ENCODE peak calls at places on chromosomes 1 and 21, in five cellular contexts. W is tibial nerve, L is HL-60, Q is Calu3, B is B cell. H is an unnamed sample.

GRCh38 chr1:31396633-31397351 is 16.2 kb upstream of the SERINC2 start:
- DNase-seq in L (peak), Q (peak), W (no peak), B (no peak), H (no peak)

GRCh38 chr1:7218210-7218832 is 433.1 kb downstream of the CAMTA1 start:
- DNase-seq in W (no peak), Q (peak), L (no peak), B (no peak), H (peak)

GRCh38 chr1:36481091-36481490 is 1.6 kb downstream of the CSF3R start:
- DNase-seq in Q (no peak), L (no peak), W (no peak), B (no peak), H (no peak)

GRCh38 chr1:239675735-239676134 is 289.4 kb downstream of the CHRM3 start:
- DNase-seq in Q (no peak), L (no peak), W (no peak), B (no peak), H (no peak)

GRCh38 chr1:58248067-58248466 is 298.5 kb downstream of the OMA1 start:
- DNase-seq in Q (no peak), B (no peak), W (no peak), L (no peak), H (no peak)

GRCh38 chr1:7104053-7104738 is 318.9 kb downstream of the CAMTA1 start:
- DNase-seq in W (no peak), B (no peak), Q (no peak), L (no peak), H (no peak)

GRCh38 chr1:44212355-44213221 is 683 bp upstream of the DMAP1 start:
- DNase-seq in W (no peak), L (no peak), B (no peak), Q (no peak), H (peak)

GRCh38 chr1:229716064-229716463 is 90.0 kb downstream of the URB2 start:
- DNase-seq in B (no peak), Q (no peak), W (no peak), L (no peak), H (no peak)

GRCh38 chr1:160117300-160117699 is 1.7 kb downstream of the ATP1A2 start:
- DNase-seq in L (no peak), Q (no peak), W (no peak), B (no peak), H (no peak)

GRCh38 chr21:44489962-44490361 is 34.7 kb downstream of the LRRC3 start:
- DNase-seq in B (no peak), W (no peak), Q (no peak), L (no peak), H (no peak)
- TF ChIP-seq CTCF in B (no peak), W (no peak), Q (no peak), L (no peak), H (peak)

DNA sequence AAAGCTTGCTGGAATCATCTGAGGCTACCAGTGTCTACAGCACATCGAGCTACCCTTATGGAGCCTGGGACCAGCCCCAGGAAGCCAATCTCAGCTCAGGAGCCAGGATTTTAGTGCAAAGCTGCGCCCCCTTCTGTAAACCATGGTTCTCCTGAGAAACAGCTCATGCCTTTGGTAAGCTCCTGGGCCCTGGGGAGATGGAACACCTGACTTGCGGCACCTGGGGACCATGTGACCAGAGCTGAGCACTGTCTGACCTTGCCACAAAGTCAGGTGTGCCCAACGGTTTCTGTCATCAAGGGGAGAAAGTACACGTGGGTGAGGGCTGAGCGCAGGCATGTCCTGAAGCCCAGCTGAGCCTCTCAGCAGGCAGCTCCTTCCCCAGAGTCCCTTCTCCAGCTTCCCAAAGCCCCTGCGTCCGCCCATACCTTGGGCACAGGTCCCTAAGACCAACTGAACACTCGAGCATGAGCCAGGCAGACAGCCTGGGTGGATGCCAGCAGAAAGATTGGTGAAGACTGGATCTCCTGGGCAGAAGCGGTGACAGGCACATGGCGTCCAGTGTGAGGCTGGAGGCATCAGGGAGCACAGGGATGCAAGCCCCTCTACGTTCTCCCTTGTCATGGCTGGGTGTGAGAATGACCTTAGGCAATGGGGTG is 57.9 kb upstream of the TENT5B start:
- DNase-seq in L (no peak), B (no peak), Q (no peak), W (no peak), H (no peak)
- TF ChIP-seq CTCF in L (no peak), B (no peak), Q (no peak), W (no peak), H (no peak)

DNA sequence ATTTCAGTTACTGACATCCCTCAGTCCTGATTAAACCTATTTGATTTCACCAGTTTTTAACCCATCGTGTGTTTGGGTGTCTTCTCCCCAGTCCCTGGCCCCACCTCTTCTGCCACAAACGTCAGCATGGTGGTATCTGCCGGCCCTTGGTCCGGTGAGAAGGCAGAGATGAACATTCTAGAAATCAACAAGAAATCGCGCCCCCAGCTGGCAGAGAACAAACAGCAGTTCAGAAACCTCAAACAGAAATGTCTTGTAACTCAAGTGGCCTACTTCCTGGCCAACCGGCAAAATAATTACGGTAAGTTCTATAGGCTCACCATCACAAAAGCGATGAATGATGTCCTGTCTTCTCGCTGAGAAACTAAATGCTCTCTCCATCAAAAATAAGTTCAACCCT is 28.7 kb downstream of the NBPF3 start:
- DNase-seq in Q (no peak), W (no peak), B (no peak), L (no peak), H (peak)
- TF ChIP-seq CTCF in Q (no peak), W (no peak), B (peak), L (no peak), H (peak)

GRCh38 chr1:39653546-39654031 is 14.1 kb upstream of the HEYL start:
- DNase-seq in Q (peak), W (peak), L (no peak), B (peak), H (peak)
- TF ChIP-seq CTCF in Q (peak), W (peak), L (peak), B (peak), H (peak)

GRCh38 chr1:184379111-184379752 is 7.6 kb upstream of the C1orf21 start:
- DNase-seq in L (no peak), B (no peak), Q (peak), W (no peak), H (no peak)
- TF ChIP-seq CTCF in L (no peak), B (no peak), Q (no peak), W (no peak), H (no peak)

GRCh38 chr1:4210043-4210442 is 310.0 kb upstream of the C1orf174 start:
- DNase-seq in L (no peak), Q (no peak), W (no peak), B (no peak), H (no peak)
- TF ChIP-seq CTCF in L (no peak), Q (no peak), W (no peak), B (no peak), H (no peak)

DNA sequence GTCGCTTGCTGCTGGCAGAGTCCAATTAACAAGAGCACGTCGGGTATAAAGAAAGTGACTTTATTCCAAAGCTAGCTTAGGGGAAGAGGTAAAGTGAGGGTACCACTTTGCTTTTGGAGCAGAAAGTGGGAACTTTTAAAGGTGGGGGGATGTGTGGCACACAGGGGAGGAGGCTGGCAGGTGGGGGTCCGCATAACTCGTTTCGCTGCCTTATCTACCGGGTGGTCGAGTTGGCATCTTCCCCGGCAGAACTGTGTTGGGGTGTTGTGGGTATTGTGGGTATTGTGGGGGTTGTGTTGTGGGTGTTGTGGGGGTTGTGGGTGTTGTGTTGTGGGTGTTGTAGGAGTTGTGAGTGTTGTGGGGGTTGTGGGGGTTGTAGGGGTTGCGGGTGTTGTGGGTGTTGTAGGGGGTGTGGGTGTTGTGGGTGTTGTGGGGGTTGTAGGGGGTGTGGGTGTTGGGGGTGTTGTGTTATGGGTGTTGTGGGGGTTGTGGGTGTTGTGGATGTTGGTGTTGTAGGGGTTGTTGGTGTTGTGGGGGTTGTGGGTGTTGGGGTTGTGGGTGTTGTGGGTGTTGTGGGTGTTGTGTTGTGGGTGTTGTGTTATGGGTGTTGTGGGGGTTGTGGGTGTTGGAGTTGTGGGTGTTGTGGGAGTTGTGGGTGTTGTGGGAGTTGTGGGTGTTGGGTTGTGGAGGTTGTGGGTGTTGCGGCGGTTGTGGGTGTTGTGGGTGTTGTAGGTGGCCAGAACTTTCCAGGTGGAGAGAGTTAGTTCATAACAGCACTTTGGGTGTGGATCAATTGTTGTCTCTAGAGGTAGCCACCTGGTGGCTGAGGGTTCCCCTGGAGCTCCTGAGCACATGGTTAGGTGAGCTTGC is 52.7 kb downstream of the AGPAT3 start:
- DNase-seq in B (no peak), W (no peak), Q (peak), L (no peak), H (no peak)
- TF ChIP-seq CTCF in B (no peak), W (no peak), Q (no peak), L (no peak), H (peak)

DNA sequence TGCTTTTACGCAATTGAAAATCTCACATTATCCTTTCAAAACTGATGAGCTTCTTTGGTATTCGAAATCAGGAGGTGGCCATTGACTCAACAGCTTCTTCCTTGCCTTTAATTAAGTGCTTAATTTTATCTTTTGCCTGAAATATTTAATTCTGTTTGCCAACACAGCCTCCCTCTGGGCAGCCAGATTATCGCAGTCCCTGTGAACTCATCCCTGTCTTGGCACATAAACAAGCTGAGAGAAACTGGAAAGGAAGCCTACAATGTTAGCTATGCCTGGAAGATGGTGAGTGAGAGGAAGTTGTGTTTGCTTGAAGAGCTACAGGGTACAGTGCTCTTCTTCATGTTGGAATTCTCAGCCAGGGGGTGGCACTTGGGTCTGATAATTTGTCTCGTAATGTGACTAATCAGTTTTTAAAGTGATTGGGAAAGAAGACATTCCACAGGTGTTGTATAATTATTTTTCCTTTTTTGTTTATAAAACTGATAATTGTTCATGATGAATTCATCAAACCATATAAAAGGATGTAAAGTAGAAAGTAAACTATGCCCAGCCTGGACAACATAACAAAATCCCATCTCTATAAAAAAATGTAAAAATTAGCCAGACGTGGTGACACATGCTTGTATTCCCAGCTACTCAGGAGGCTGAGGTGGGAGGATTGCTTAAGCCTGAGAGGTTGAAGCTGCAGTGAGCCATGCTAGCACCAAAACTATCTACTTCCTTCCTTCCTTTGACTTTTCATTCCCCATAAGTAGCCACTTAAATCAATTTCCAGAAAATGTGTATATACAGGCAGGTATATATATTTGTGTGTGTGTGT is 90.1 kb upstream of the RAVER2 start:
- DNase-seq in Q (no peak), W (no peak), L (no peak), B (no peak), H (no peak)
- TF ChIP-seq CTCF in Q (no peak), W (no peak), L (no peak), B (no peak), H (no peak)

GRCh38 chr1:227946624-227947424 is 908 bp downstream of the WNT9A start:
- DNase-seq in Q (peak), B (no peak), W (peak), L (no peak), H (peak)
- TF ChIP-seq CTCF in Q (peak), B (peak), W (peak), L (peak), H (peak)

GRCh38 chr1:70866522-70867256 is 180.9 kb downstream of the PTGER3 start:
- DNase-seq in W (no peak), L (no peak), Q (no peak), B (no peak), H (no peak)
- TF ChIP-seq CTCF in W (no peak), L (no peak), Q (no peak), B (no peak), H (no peak)

H was measured in GM13977.